ENCODE peak calls at places on chromosomes 3 and 15, in ten cellular contexts. I, K, R, O, T, F, U, G, N and P are unnamed samples.
A peak's percentile ranks its signal among the peaks of the same experiment; 100 is the strongest.

GRCh38 chr3:120039642-120040610 is 54.3 kb downstream of the GSK3B start:
- DNase-seq in F (no peak), U (no peak), N (no peak), G (no peak), T (no peak), R (no peak), O (peak; percentile 72), K (no peak), I (no peak), P (no peak)

GRCh38 chr3:107493134-107493533 is 29.6 kb upstream of the BBX start:
- DNase-seq in F (no peak), I (no peak), G (no peak), U (no peak), N (no peak), K (no peak), T (no peak), R (no peak), O (peak; percentile 50), P (peak; percentile 1)

GRCh38 chr3:161175506-161175905 is 45.6 kb upstream of the NMD3 start:
- DNase-seq in T (no peak), N (no peak), K (no peak), G (no peak), R (no peak), F (no peak), U (no peak), I (no peak), O (no peak), P (no peak)

GRCh38 chr15:29291067-29291466 is 21.4 kb upstream of the NSMCE3 start:
- DNase-seq in R (no peak), F (no peak), N (no peak), O (no peak), U (no peak), G (no peak), T (no peak), K (no peak), I (no peak), P (no peak)

GRCh38 chr15:89463113-89463512 is 33.3 kb downstream of the RHCG start:
- DNase-seq in I (no peak), N (no peak), O (no peak), K (no peak), R (no peak), U (no peak), G (no peak), T (no peak), F (no peak), P (no peak)

GRCh38 chr3:36972163-36972562 is 20.8 kb downstream of the EPM2AIP1 start:
- DNase-seq in F (no peak), I (no peak), O (no peak), T (no peak), G (no peak), K (no peak), R (no peak), U (peak; percentile 43), N (no peak), P (no peak)

GRCh38 chr3:142866841-142867631 is 21.8 kb downstream of the PCOLCE2 start:
- DNase-seq in T (no peak), I (no peak), R (no peak), N (no peak), K (no peak), G (no peak), U (no peak), F (no peak), O (peak; percentile 76), P (no peak)

GRCh38 chr3:169618894-169619792 is 44.4 kb downstream of the MECOM start:
- DNase-seq in K (no peak), F (no peak), U (no peak), G (no peak), T (no peak), O (no peak), I (peak; percentile 9), N (no peak), R (peak; percentile 58), P (peak; percentile 59)

GRCh38 chr3:79211588-79212359 is 556.0 kb downstream of the ROBO1 start:
- DNase-seq in O (no peak), F (peak; percentile 17), R (no peak), T (no peak), K (no peak), U (no peak), I (no peak), G (no peak), N (no peak), P (no peak)

GRCh38 chr3:34139566-34139965 is 341.1 kb downstream of the PDCD6IP start:
- DNase-seq in U (no peak), T (no peak), N (no peak), G (no peak), O (no peak), K (no peak), I (no peak), F (no peak), R (no peak), P (no peak)

DNA sequence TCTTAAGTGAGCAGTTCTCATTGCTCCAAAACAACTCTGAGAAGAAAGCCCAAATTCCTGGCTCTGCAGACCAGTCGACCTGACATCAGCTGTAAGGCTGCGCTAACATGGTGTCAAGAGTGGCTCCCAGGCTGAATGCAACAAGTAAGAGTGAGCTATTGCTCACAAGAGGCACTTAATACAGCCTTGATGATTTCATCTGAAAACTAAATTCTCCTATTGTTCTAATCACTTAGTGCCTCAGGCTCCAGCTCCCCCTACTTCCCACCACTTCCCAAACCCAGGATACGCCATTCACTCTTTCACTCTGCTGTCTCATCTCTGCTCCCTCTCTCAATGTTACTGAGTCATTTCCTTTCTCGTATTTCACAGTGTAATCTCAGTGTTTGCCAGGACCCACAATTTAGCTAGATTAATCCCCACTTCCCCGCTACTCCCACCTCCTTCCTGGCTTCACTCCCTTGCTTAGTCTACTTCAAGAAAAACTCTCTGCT is 81.7 kb downstream of the WWTR1 start:
- DNase-seq in K (no peak), T (peak; percentile 62), O (no peak), F (no peak), I (no peak), R (no peak), G (peak; percentile 62), U (no peak), N (no peak), P (no peak)
- TF ChIP-seq POLR2A in K (no peak), T (no peak), O (no peak), F (no peak), I (no peak), R (no peak), G (no peak), U (no peak), N (no peak), P (no peak)

DNA sequence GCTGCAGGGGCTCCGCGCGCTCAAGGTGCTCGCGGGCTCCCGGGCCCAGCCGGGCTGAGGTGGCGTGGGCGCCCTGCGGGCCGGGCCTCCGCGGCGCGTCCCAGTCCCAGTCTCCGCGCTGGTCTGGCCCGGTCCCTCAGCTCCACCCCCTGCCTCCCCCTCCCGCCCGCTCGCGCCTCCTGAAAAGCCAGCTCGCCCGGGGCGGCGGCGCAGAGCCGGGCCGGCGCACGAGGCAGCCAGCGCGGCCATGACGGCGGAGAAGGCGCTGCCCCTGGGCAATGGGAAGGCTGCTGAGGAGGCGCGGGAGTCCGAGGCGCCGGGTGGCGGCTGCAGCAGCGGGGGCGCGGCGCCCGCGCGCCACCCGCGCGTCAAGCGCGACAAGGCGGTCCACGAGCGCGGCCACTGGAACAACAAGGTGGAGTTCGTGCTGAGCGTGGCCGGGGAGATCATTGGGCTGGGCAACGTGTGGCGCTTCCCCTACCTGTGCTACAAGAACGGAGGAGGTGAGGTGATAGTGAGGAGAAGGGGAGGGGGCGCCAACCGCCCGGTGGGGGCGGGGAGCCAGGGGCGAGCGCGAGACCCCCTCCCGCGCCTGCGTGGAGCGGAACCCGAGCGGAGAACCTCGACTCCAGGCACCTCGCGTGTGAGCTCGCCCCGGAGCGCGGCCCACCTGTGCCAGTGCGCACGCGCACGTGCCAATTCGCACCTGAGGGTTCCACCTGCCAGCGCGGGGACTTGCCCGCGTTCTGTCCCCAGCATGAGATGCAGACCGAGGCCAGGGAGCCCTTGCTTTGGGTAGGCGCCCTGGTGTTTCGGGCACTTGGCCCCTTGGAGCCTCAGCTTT is at the start of gene SLC6A11:
- DNase-seq in O (peak; percentile 75), T (peak; percentile 18), K (no peak), N (no peak), G (no peak), I (peak; percentile 37), U (peak; percentile 54), R (no peak), F (no peak), P (no peak)
- H3K4me3 ChIP-seq in O (peak within 1 kb of the TSS; percentile 30), T (no peak within 1 kb of the TSS), K (peak within 1 kb of the TSS; percentile 52), N (no peak within 1 kb of the TSS), G (peak within 1 kb of the TSS; percentile 37), I (peak within 1 kb of the TSS; percentile 28), U (no peak within 1 kb of the TSS), R (no peak within 1 kb of the TSS), F (peak within 1 kb of the TSS; percentile 7), P (no peak within 1 kb of the TSS)

DNA sequence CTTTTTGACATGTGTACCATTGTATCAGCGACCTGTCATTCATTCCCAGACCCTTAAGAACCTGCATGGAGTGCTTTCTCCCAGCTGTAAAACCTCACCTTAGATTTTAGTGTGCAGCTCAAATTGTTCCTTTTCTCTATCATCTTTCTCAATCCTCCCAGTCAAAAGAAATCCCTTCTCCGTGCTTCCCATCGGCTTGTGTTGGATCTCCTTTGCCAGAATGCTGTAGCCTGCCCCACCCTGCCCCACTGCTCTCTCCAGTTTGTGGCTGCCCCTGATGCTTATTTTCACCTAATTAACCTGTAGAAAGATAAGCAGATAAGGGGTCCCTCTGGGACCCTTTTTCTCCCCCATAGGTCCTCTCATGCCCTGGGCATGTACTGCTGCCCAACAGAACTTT is 51.1 kb downstream of the ANXA2 start:
- DNase-seq in R (no peak), N (no peak), K (no peak), I (no peak), G (no peak), U (no peak), T (no peak), O (no peak), F (no peak), P (no peak)
- TF ChIP-seq POLR2A in R (no peak), N (no peak), K (no peak), I (no peak), G (no peak), U (no peak), T (no peak), O (no peak), F (no peak), P (no peak)

GRCh38 chr15:42890161-42890913 is 30.2 kb downstream of the TTBK2 start:
- DNase-seq in R (no peak), K (no peak), F (no peak), U (no peak), O (no peak), I (no peak), G (no peak), T (no peak), N (no peak), P (no peak)
- H3K4me3 ChIP-seq in R (no peak overlapping the region), K (no peak overlapping the region), F (no peak overlapping the region), U (no peak overlapping the region), O (no peak overlapping the region), I (no peak overlapping the region), G (no peak overlapping the region), T (no peak overlapping the region), N (no peak overlapping the region), P (no peak overlapping the region)

GRCh38 chr15:56733131-56734012 is at the start of gene ZNF280D:
- DNase-seq in N (peak; percentile 95), F (peak; percentile 95), R (peak; percentile 91), O (peak; percentile 82), I (peak; percentile 83), K (peak; percentile 80), U (peak; percentile 97), G (peak; percentile 85), T (peak; percentile 90), P (peak; percentile 96)
- TF ChIP-seq POLR2A in N (peak; percentile 28), F (no peak), R (peak; percentile 50), O (peak; percentile 88), I (peak; percentile 42), K (no peak), U (no peak), G (peak; percentile 61), T (peak; percentile 58), P (peak; percentile 35)

GRCh38 chr3:186786810-186787375 is 3.5 kb downstream of the EIF4A2 start:
- DNase-seq in O (no peak), R (no peak), T (no peak), N (no peak), G (no peak), K (no peak), F (no peak), U (no peak), I (no peak), P (no peak)
- H3K4me3 ChIP-seq in O (no peak overlapping the region), R (no peak overlapping the region), T (no peak overlapping the region), N (no peak overlapping the region), G (peak overlapping the region; percentile 94), K (no peak overlapping the region), F (no peak overlapping the region), U (no peak overlapping the region), I (no peak overlapping the region), P (peak overlapping the region; percentile 85)